ENCODE peak calls at places on chromosomes 3 and 15, in nine cellular contexts. O is Kasumi-1, M is GM23248, J is SK-N-SH, W is activated T-helper 1 cell treated with Interleukin-2 at 50 U/mL for 16 hours, V is ELR, P is activated T-cell treated with anti-CD3 and anti-CD28 coated beads for 48 hours, C is neural crest cell, D is left ventricle myocardium inferior. F is an unnamed sample.

GRCh38 chr3:100761211-100761921 is 52.1 kb downstream of the TFG start:
- DNase-seq in D (no peak), J (peak), O (no peak), M (no peak), V (peak), C (no peak), W (no peak), P (no peak), F (no peak)

GRCh38 chr15:80888846-80889245 is 100.8 kb downstream of the MESD start:
- DNase-seq in P (no peak), J (no peak), C (no peak), D (no peak), W (no peak), V (no peak), M (no peak), O (no peak), F (no peak)

GRCh38 chr3:64067510-64068346 is 44.4 kb upstream of the PSMD6 start:
- DNase-seq in V (no peak), C (no peak), W (no peak), D (peak), O (no peak), M (peak), J (no peak), P (no peak), F (no peak)

GRCh38 chr3:168266335-168266734 is 170.6 kb upstream of the GOLIM4 start:
- DNase-seq in V (no peak), M (no peak), C (no peak), J (no peak), O (no peak), D (no peak), W (no peak), P (no peak), F (no peak)

GRCh38 chr3:157167371-157167770 is 7.4 kb upstream of the CCNL1 start:
- DNase-seq in V (no peak), M (no peak), J (no peak), D (no peak), W (no peak), P (no peak), O (no peak), C (no peak), F (no peak)

GRCh38 chr3:120743556-120744195 is 1.1 kb downstream of the GTF2E1 start:
- DNase-seq in O (no peak), C (no peak), W (no peak), M (peak), P (no peak), V (peak), D (no peak), J (no peak), F (no peak)

GRCh38 chr3:110414851-110415250 is 656.8 kb upstream of the NECTIN3 start:
- DNase-seq in W (no peak), M (peak), P (no peak), C (no peak), V (peak), D (no peak), J (no peak), O (no peak), F (no peak)

GRCh38 chr15:92460023-92460422 is 66.3 kb downstream of the ST8SIA2 start:
- DNase-seq in P (no peak), M (no peak), O (no peak), V (no peak), C (no peak), W (no peak), D (no peak), J (no peak), F (no peak)

GRCh38 chr3:58052373-58053273 is 44.4 kb downstream of the FLNB start:
- DNase-seq in D (peak), W (no peak), O (peak), M (peak), P (peak), J (no peak), V (peak), C (no peak), F (peak)

GRCh38 chr3:155416500-155417118 is 123.1 kb upstream of the STRIT1 start:
- DNase-seq in V (peak), M (peak), C (no peak), D (no peak), W (no peak), P (no peak), J (no peak), O (no peak), F (no peak)

GRCh38 chr3:14210843-14211594 is 32.4 kb downstream of the LSM3 start:
- DNase-seq in C (no peak), O (no peak), P (no peak), D (no peak), M (peak), W (no peak), J (no peak), V (peak), F (no peak)

GRCh38 chr3:34056951-34057390 is 258.5 kb downstream of the PDCD6IP start:
- DNase-seq in C (no peak), W (no peak), P (peak), J (no peak), D (no peak), O (no peak), M (peak), V (no peak), F (peak)

GRCh38 chr3:115071122-115071521 is 76.0 kb downstream of the ZBTB20 start:
- DNase-seq in P (no peak), V (no peak), C (no peak), D (no peak), W (no peak), M (peak), J (no peak), O (no peak), F (no peak)

GRCh38 chr15:95682129-95682528 is 648.4 kb upstream of the NR2F2 start:
- DNase-seq in V (no peak), D (no peak), C (no peak), O (no peak), M (no peak), J (no peak), P (no peak), W (no peak), F (no peak)

GRCh38 chr3:47583320-47584075 is 4.8 kb upstream of the CSPG5 start:
- DNase-seq in V (no peak), O (no peak), J (no peak), D (no peak), C (no peak), M (peak), W (no peak), P (no peak), F (no peak)

GRCh38 chr15:65184305-65184943 is 718 bp downstream of the CLPX start:
- DNase-seq in O (peak), V (peak), D (peak), C (peak), J (peak), P (peak), M (peak), W (peak), F (peak)

GRCh38 chr15:50797926-50798325 is 32.4 kb upstream of the SPPL2A start:
- DNase-seq in C (no peak), P (no peak), D (no peak), V (no peak), J (no peak), O (no peak), M (no peak), W (no peak), F (no peak)

GRCh38 chr3:172390792-172391191 is 57.5 kb downstream of the GHSR start:
- DNase-seq in V (no peak), M (no peak), P (no peak), W (no peak), J (no peak), C (no peak), D (no peak), O (no peak), F (no peak)

GRCh38 chr15:101424984-101425383 is 64.5 kb downstream of the PCSK6 start:
- DNase-seq in W (no peak), M (no peak), V (no peak), C (no peak), P (no peak), O (no peak), D (no peak), J (no peak), F (no peak)

GRCh38 chr3:1196997-1197396 is 104.2 kb downstream of the CNTN6 start:
- DNase-seq in J (no peak), C (no peak), V (no peak), W (no peak), P (no peak), M (peak), O (no peak), D (no peak), F (no peak)

GRCh38 chr3:5068531-5068930 is 53.6 kb upstream of the ARL8B start:
- DNase-seq in W (no peak), M (no peak), O (no peak), J (no peak), D (no peak), C (no peak), V (no peak), P (no peak), F (no peak)

GRCh38 chr3:12231481-12231880 is 57.4 kb upstream of the PPARG start:
- DNase-seq in W (no peak), C (no peak), J (no peak), D (no peak), O (no peak), M (no peak), P (no peak), V (no peak), F (no peak)

GRCh38 chr15:29134641-29135071 is 135.0 kb downstream of the NSMCE3 start:
- DNase-seq in P (no peak), D (no peak), J (peak), V (no peak), W (no peak), M (no peak), O (no peak), C (no peak), F (no peak)

GRCh38 chr3:139561959-139562676 is 22.6 kb upstream of the RBP1 start:
- DNase-seq in D (no peak), M (peak), O (no peak), P (no peak), V (peak), J (peak), C (peak), W (no peak), F (no peak)

GRCh38 chr15:80242132-80242769 is 9.8 kb downstream of the CTXND1 start:
- DNase-seq in P (peak), C (peak), V (peak), D (no peak), O (peak), J (peak), W (no peak), M (peak), F (peak)

GRCh38 chr15:38843736-38844590 is 279.3 kb upstream of the RASGRP1 start:
- DNase-seq in V (peak), J (no peak), D (no peak), C (no peak), O (no peak), W (no peak), P (no peak), M (peak), F (no peak)

GRCh38 chr15:37733628-37734027 is 200.8 kb upstream of the TMCO5A start:
- DNase-seq in P (no peak), C (no peak), M (peak), O (no peak), J (no peak), V (no peak), D (no peak), W (no peak), F (no peak)

GRCh38 chr3:50167069-50167781 is 12.1 kb downstream of the SEMA3F start:
- DNase-seq in D (no peak), W (no peak), M (no peak), P (no peak), V (peak), C (no peak), O (no peak), J (no peak), F (no peak)

GRCh38 chr3:146594843-146595482 is 10.2 kb downstream of the PLSCR5 start:
- DNase-seq in J (no peak), M (peak), P (no peak), O (peak), D (no peak), V (peak), C (no peak), W (no peak), F (no peak)

GRCh38 chr3:13600950-13601691 is 52.2 kb downstream of the FBLN2 start:
- DNase-seq in V (peak), P (no peak), D (no peak), M (peak), C (no peak), O (no peak), W (no peak), J (peak), F (no peak)

GRCh38 chr15:77784361-77785292 is 151.9 kb upstream of the LINGO1 start:
- DNase-seq in J (peak), P (peak), O (peak), M (peak), D (no peak), V (peak), W (no peak), C (peak), F (peak)

GRCh38 chr15:74997161-74997942 is 2.0 kb downstream of the SCAMP5 start:
- DNase-seq in O (no peak), D (no peak), C (no peak), W (no peak), J (no peak), M (no peak), P (no peak), V (no peak), F (no peak)

GRCh38 chr3:190070623-190071347 is 49.9 kb downstream of the P3H2 start:
- DNase-seq in M (no peak), D (no peak), C (no peak), P (no peak), W (no peak), V (no peak), J (no peak), O (no peak), F (no peak)

GRCh38 chr3:124529826-124530571 is 200.3 kb upstream of the UMPS start:
- DNase-seq in D (no peak), M (peak), O (no peak), J (no peak), W (no peak), V (no peak), C (no peak), P (no peak), F (no peak)